ENCODE peak calls at places on chromosomes 16 and 17, in eight cellular contexts. J is GM12865; A is activated CD4-positive, alpha-beta T cell treated with anti-CD3 and anti-CD28 coated beads, Interleukin-2, amount 50 U/mL, for 24 hours; P is HCT116; U is AG08396; I is HT-29; L is CD8-positive, alpha-beta T cell; R is heart right ventricle. B is an unnamed sample.

GRCh38 chr16:10743227-10743609 is 424 bp upstream of the NUBP1 start:
- DNase-seq in J (no peak), A (no peak), P (no peak), U (no peak), I (no peak), L (no peak), R (no peak), B (no peak)

GRCh38 chr17:36901506-36901905 is 35.8 kb upstream of the LHX1 start:
- DNase-seq in J (no peak), A (no peak), P (no peak), U (no peak), I (no peak), L (no peak), R (no peak), B (no peak)

GRCh38 chr17:49136335-49136734 is 3.8 kb downstream of the B4GALNT2 start:
- DNase-seq in J (no peak), A (no peak), P (no peak), U (no peak), I (no peak), L (no peak), R (no peak), B (no peak)

GRCh38 chr16:17275076-17275732 is 195.6 kb downstream of the XYLT1 start:
- DNase-seq in J (peak), A (no peak), P (peak), U (no peak), I (peak), L (no peak), R (no peak), B (no peak)

GRCh38 chr17:10744509-10745000 is 14.7 kb upstream of the TMEM220 start:
- DNase-seq in J (no peak), A (no peak), P (no peak), U (no peak), I (no peak), L (peak), R (no peak), B (no peak)

GRCh38 chr17:50817142-50817751 is 18.1 kb upstream of the WFIKKN2 start:
- DNase-seq in J (peak), A (peak), P (peak), U (peak), I (no peak), L (peak), R (peak), B (no peak)

GRCh38 chr16:72189865-72190371 is 18.0 kb upstream of the PMFBP1 start:
- DNase-seq in J (no peak), A (no peak), P (no peak), U (no peak), I (no peak), L (no peak), R (no peak), B (no peak)

GRCh38 chr17:72126575-72127486 is 6.0 kb downstream of the SOX9 start:
- DNase-seq in J (no peak), A (no peak), P (peak), U (peak), I (peak), L (no peak), R (peak), B (no peak)

GRCh38 chr16:49281843-49282642 is 405 bp upstream of the CBLN1 start:
- DNase-seq in J (peak), A (peak), P (no peak), U (peak), I (peak), L (no peak), R (peak), B (no peak)

B was measured in LNCaP clone FGC.